ENCODE peak calls at places on chromosome 2, in four cellular contexts. G is fibroblast of villous mesenchyme, C is GM12865, T is Peyer's patch. S is an unnamed sample.

GRCh38 chr2:200901459-200902072 is 12.4 kb downstream of the NIF3L1 start:
- DNase-seq in G (peak), C (peak), T (no peak), S (peak)

GRCh38 chr2:121427187-121427689 is 103.4 kb upstream of the RNU4ATAC start:
- DNase-seq in G (no peak), C (no peak), T (no peak), S (no peak)

GRCh38 chr2:157748371-157749132 is 119.9 kb upstream of the ACVR1C start:
- DNase-seq in G (peak), C (no peak), T (no peak), S (no peak)

GRCh38 chr2:57434952-57435351 is 611.7 kb upstream of the VRK2 start:
- DNase-seq in G (no peak), C (no peak), T (no peak), S (no peak)

GRCh38 chr2:239268549-239268948 is 132.3 kb downstream of the HDAC4 start:
- DNase-seq in G (no peak), C (no peak), T (no peak), S (no peak)

GRCh38 chr2:47720559-47720958 is 62.4 kb upstream of the MSH6 start:
- DNase-seq in G (peak), C (no peak), T (no peak), S (no peak)

GRCh38 chr2:223894009-223894408 is 51.1 kb downstream of the WDFY1 start:
- DNase-seq in G (no peak), C (no peak), T (no peak), S (no peak)

GRCh38 chr2:34831096-34831495 is 1232.0 kb upstream of the FAM98A start:
- DNase-seq in G (no peak), C (no peak), T (no peak), S (no peak)

GRCh38 chr2:71576541-71576940 is 123.2 kb downstream of the DYSF start:
- DNase-seq in G (no peak), C (no peak), T (no peak), S (no peak)

GRCh38 chr2:64998658-64999061 is 9.5 kb downstream of the SLC1A4 start:
- DNase-seq in G (peak), C (no peak), T (no peak), S (no peak)

GRCh38 chr2:73082523-73083410 is 11.3 kb upstream of the SFXN5 start:
- DNase-seq in G (no peak), C (no peak), T (peak), S (no peak)

GRCh38 chr2:124339709-124340108 is 314.6 kb downstream of the CNTNAP5 start:
- DNase-seq in G (no peak), C (no peak), T (no peak), S (no peak)

GRCh38 chr2:30527859-30528258 is 80.8 kb downstream of the LCLAT1 start:
- DNase-seq in G (no peak), C (no peak), T (no peak), S (no peak)

GRCh38 chr2:241894056-241894641 is 24.6 kb downstream of the RTP5 start:
- DNase-seq in G (no peak), C (no peak), T (peak), S (peak)

GRCh38 chr2:27591745-27592144 is 8.9 kb downstream of the ZNF512 start:
- DNase-seq in G (no peak), C (no peak), T (no peak), S (no peak)

GRCh38 chr2:225177098-225177497 is 134.8 kb upstream of the DOCK10 start:
- DNase-seq in G (peak), C (no peak), T (no peak), S (no peak)

GRCh38 chr2:119371111-119371510 is 4.3 kb downstream of the DBI start:
- DNase-seq in G (no peak), C (no peak), T (no peak), S (no peak)

GRCh38 chr2:69683170-69683971 is 39.8 kb upstream of the AAK1 start:
- DNase-seq in G (peak), C (no peak), T (no peak), S (no peak)

GRCh38 chr2:146870691-146871090 is 974.1 kb upstream of the ACVR2A start:
- DNase-seq in G (no peak), C (no peak), T (no peak), S (no peak)

GRCh38 chr2:203690110-203691047 is 16.1 kb upstream of the CD28 start:
- DNase-seq in G (peak), C (no peak), T (no peak), S (no peak)

GRCh38 chr2:180555391-180555965 is 424.9 kb upstream of the UBE2E3 start:
- DNase-seq in G (no peak), C (no peak), T (no peak), S (no peak)

GRCh38 chr2:17059452-17059851 is 393.8 kb upstream of the CYRIA start:
- DNase-seq in G (no peak), C (no peak), T (no peak), S (no peak)

GRCh38 chr2:181738074-181738473 is 57.8 kb upstream of the NEUROD1 start:
- DNase-seq in G (peak), C (no peak), T (no peak), S (no peak)

GRCh38 chr2:86219896-86220295 is 20.6 kb downstream of the MRPL35 start:
- DNase-seq in G (no peak), C (no peak), T (no peak), S (no peak)

GRCh38 chr2:172893111-172893510 is 157.5 kb downstream of the RAPGEF4 start:
- DNase-seq in G (no peak), C (no peak), T (no peak), S (no peak)

GRCh38 chr2:195150819-195151218 is 506.2 kb upstream of the SLC39A10 start:
- DNase-seq in G (no peak), C (no peak), T (no peak), S (no peak)

GRCh38 chr2:178865121-178865520 is 57.9 kb upstream of the TTN start:
- DNase-seq in G (no peak), C (no peak), T (no peak), S (no peak)

GRCh38 chr2:38174646-38175096 is 98.7 kb upstream of the CYP1B1 start:
- DNase-seq in G (peak), C (no peak), T (no peak), S (no peak)

GRCh38 chr2:226655871-226656270 is 143.7 kb downstream of the IRS1 start:
- DNase-seq in G (peak), C (no peak), T (no peak), S (no peak)

GRCh38 chr2:145800201-145801091 is 1280.5 kb upstream of the ZEB2 start:
- DNase-seq in G (no peak), C (no peak), T (no peak), S (peak)

DNA sequence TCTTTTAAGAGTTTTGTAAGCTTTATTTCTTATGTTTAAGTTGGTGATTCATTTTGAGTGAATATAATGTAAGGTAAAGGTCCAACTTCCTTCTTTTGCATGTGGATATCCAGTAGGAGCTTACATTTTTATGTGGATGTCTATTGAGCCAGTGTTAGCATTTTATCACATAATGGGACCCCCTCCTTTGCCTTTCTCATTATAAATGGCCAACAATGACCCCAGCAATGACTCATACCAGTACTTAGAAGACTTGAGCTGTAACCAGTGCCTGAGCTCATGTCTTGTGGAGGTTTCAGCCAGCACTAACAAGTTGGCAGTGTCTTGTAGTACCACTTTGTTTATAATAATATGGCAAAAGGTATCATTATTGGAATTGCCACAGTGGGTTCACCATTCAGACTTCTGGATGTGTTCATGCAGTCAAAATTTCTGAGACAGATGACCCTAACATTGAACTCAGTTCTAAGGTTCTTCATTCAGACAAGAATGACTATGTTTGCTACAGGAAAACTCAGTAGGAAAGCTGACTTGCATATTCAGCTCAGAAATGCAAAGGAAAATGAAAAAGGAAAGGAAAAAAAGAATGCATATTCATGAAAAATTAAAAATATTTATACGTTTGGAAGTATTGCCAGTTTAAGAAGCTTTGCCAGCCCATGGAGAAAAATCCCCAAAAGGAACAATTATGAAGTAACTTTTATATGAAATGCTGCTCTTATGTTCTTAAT is 41.0 kb downstream of the CDKL4 start:
- DNase-seq in G (no peak), C (peak), T (no peak), S (no peak)
- H3K4me3 ChIP-seq in G (no peak), C (no peak), T (no peak), S (no peak)

GRCh38 chr2:98004613-98005012 is 8.9 kb upstream of the TMEM131 start:
- DNase-seq in G (no peak), C (no peak), T (no peak), S (no peak)
- TF ChIP-seq CTCF in G (no peak), C (no peak), T (no peak), S (no peak)

GRCh38 chr2:113276906-113277425 is 1.8 kb downstream of the PAX8 start:
- DNase-seq in G (no peak), C (no peak), T (no peak), S (no peak)
- H3K4me3 ChIP-seq in G (no peak), C (no peak), T (no peak), S (no peak)

DNA sequence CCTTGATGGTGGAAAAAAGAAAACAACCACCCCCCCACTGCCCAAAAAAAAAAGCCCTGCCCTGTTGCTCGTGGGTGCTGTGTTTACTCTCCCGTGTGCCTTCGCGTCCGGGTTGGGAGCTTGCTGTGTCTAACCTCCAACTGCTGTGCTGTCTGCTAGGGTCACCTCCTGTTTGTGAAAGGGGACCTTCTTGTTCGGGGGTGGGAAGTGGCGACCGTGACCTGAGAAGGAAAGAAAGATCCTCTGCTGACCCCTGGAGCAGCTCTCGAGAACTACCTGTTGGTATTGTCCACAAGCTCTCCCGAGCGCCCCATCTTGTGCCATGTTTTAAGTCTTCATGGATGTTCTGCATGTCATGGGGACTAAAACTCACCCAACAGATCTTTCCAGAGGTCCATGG is 28.0 kb downstream of the MAL start:
- DNase-seq in G (no peak), C (peak), T (no peak), S (no peak)
- TF ChIP-seq CTCF in G (no peak), C (peak), T (no peak), S (no peak)

DNA sequence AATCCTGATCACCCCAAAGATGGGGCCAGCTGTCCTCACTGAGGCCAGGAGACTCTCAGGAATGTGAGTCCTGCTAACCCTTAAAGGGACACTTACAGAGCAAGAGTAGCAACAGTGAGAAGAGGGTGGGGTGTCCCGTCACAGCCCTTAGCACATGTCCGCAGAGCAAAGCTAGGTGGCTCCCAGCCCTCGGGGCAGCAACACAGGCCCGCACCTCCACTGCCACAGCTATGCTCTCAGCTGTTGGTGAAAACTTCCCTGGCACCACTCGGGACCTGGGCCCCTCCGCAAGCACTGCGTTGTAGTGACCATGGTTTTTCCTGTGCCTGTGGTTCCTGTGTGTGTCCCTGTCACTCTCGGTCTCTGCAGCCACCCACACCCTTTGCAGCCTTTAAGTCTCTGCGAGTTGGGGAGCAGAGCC is 76.4 kb upstream of the UXS1 start:
- DNase-seq in G (no peak), C (no peak), T (peak), S (no peak)
- H3K4me3 ChIP-seq in G (peak), C (no peak), T (peak), S (peak)